ENCODE peak calls at places on chromosomes 3 and 15, in nine cellular contexts. Q is AG09319, I is upper lobe of right lung, V is dorsolateral prefrontal cortex, L is fibroblast of pulmonary artery, B is IMR-90, W is mammary epithelial cell, J is activated B cell treated with CpG ODN at 0.5 μM for 24 hours, H is ovary. E is an unnamed sample.

GRCh38 chr3:193702967-193703366 is 110.0 kb downstream of the OPA1 start:
- DNase-seq in Q (peak; percentile 7), I (no peak), V (no peak), L (peak; percentile 6), B (peak; percentile 65), W (no peak), J (no peak), H (no peak), E (no peak)

GRCh38 chr3:126399348-126399730 is 4.6 kb downstream of the CFAP100 start:
- DNase-seq in Q (no peak), I (no peak), V (no peak), L (no peak), B (no peak), W (peak; percentile 11), J (no peak), H (no peak), E (no peak)

GRCh38 chr3:51836606-51837005 is 24.8 kb upstream of the IQCF2 start:
- DNase-seq in Q (no peak), I (no peak), V (no peak), L (no peak), B (no peak), W (no peak), J (no peak), H (no peak), E (no peak)

GRCh38 chr3:133662256-133662773 is 574 bp upstream of the TOPBP1 start:
- DNase-seq in Q (no peak), I (no peak), V (no peak), L (peak; percentile 27), B (peak; percentile 27), W (peak; percentile 60), J (no peak), H (no peak), E (no peak)

GRCh38 chr3:159788291-159788690 is 200.3 kb upstream of the IL12A start:
- DNase-seq in Q (no peak), I (no peak), V (no peak), L (no peak), B (no peak), W (no peak), J (no peak), H (no peak), E (no peak)

GRCh38 chr3:137325170-137325569 is 367.4 kb downstream of the IL20RB start:
- DNase-seq in Q (no peak), I (no peak), V (no peak), L (no peak), B (no peak), W (no peak), J (no peak), H (no peak), E (no peak)

GRCh38 chr3:194995334-194995733 is 275.6 kb downstream of the XXYLT1 start:
- DNase-seq in Q (no peak), I (peak; percentile 17), V (no peak), L (no peak), B (no peak), W (no peak), J (no peak), H (no peak), E (no peak)

GRCh38 chr3:157574580-157574979 is 71.4 kb upstream of the VEPH1 start:
- DNase-seq in Q (no peak), I (no peak), V (no peak), L (no peak), B (no peak), W (no peak), J (no peak), H (no peak), E (no peak)

GRCh38 chr15:57138260-57138895 is 219.9 kb downstream of the TCF12 start:
- DNase-seq in Q (no peak), I (no peak), V (peak; percentile 44), L (peak; percentile 88), B (peak; percentile 82), W (peak; percentile 41), J (no peak), H (no peak), E (no peak)

GRCh38 chr15:55789066-55789660 is 46.2 kb upstream of the PRTG start:
- DNase-seq in Q (no peak), I (no peak), V (no peak), L (no peak), B (no peak), W (no peak), J (no peak), H (no peak), E (no peak)

GRCh38 chr3:65575376-65575840 is 463.3 kb downstream of the MAGI1 start:
- DNase-seq in Q (peak; percentile 39), I (no peak), V (no peak), L (peak; percentile 75), B (peak; percentile 98), W (peak; percentile 89), J (no peak), H (no peak), E (no peak)

GRCh38 chr15:63044645-63045437 is 2.3 kb downstream of the TPM1 start:
- DNase-seq in Q (no peak), I (no peak), V (no peak), L (no peak), B (peak; percentile 68), W (peak; percentile 40), J (no peak), H (no peak), E (no peak)

GRCh38 chr3:3821780-3822179 is 22.5 kb downstream of the LRRN1 start:
- DNase-seq in Q (no peak), I (no peak), V (no peak), L (no peak), B (no peak), W (no peak), J (no peak), H (no peak), E (no peak)

GRCh38 chr3:55333041-55333440 is 154.1 kb downstream of the WNT5A start:
- DNase-seq in Q (no peak), I (no peak), V (no peak), L (no peak), B (peak; percentile 35), W (no peak), J (no peak), H (no peak), E (no peak)

GRCh38 chr3:35528728-35529127 is 110.6 kb upstream of the ARPP21 start:
- DNase-seq in Q (no peak), I (no peak), V (no peak), L (no peak), B (no peak), W (no peak), J (no peak), H (no peak), E (no peak)

GRCh38 chr3:149479621-149480325 is 5.3 kb downstream of the TM4SF4 start:
- DNase-seq in Q (no peak), I (no peak), V (no peak), L (peak; percentile 65), B (peak; percentile 31), W (no peak), J (no peak), H (no peak), E (no peak)

GRCh38 chr3:46866720-46867549 is 3.7 kb upstream of the MYL3 start:
- DNase-seq in Q (no peak), I (peak; percentile 91), V (peak; percentile 77), L (peak; percentile 58), B (peak; percentile 21), W (peak; percentile 22), J (peak; percentile 75), H (peak; percentile 90), E (no peak)

GRCh38 chr3:62109534-62109933 is 263.8 kb downstream of the FEZF2 start:
- DNase-seq in Q (peak; percentile 90), I (no peak), V (peak; percentile 35), L (peak; percentile 97), B (peak; percentile 96), W (peak; percentile 89), J (no peak), H (no peak), E (no peak)
- TF ChIP-seq CTCF in Q (peak; percentile 33), I (no peak), V (no peak), L (peak; percentile 40), B (peak; percentile 32), W (no peak), J (no peak), H (no peak), E (peak; percentile 36)

GRCh38 chr15:65954289-65954741 is 85.0 kb downstream of the RAB11A start:
- DNase-seq in Q (no peak), I (no peak), V (no peak), L (peak; percentile 80), B (peak; percentile 18), W (peak; percentile 84), J (no peak), H (no peak), E (no peak)

GRCh38 chr15:65960586-65960985 is 91.3 kb downstream of the RAB11A start:
- DNase-seq in Q (no peak), I (no peak), V (no peak), L (no peak), B (no peak), W (no peak), J (no peak), H (no peak), E (no peak)

GRCh38 chr15:65956307-65956706 is 87.0 kb downstream of the RAB11A start:
- DNase-seq in Q (no peak), I (no peak), V (no peak), L (no peak), B (no peak), W (no peak), J (no peak), H (no peak), E (no peak)

GRCh38 chr15:65958835-65959234 is 89.5 kb downstream of the RAB11A start:
- DNase-seq in Q (no peak), I (no peak), V (no peak), L (no peak), B (no peak), W (no peak), J (no peak), H (no peak), E (no peak)

DNA sequence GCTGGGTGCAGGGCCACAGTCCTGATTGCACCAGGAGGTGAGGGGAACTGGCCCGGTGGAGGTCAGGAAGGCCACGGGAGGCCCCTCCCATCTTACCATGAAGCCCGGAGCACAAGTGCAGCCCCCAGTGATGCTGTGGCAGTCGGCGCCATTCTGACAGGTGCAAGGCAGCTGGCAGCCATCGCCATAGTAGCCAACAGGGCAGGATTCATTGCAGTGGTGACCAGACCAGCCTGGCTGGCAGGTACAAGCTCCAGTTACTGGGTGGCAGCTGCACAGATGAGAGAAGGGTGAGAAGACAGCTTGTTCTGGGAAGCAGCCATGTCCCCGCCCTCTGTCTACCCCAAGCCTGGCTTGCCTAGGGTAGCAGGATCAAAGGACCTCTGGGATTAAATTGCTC is 88.2 kb downstream of the RAB11A start:
- DNase-seq in Q (no peak), I (no peak), V (no peak), L (no peak), B (no peak), W (no peak), J (no peak), H (no peak), E (no peak)
- TF ChIP-seq CTCF in Q (no peak), I (no peak), V (no peak), L (no peak), B (no peak), W (no peak), J (no peak), H (no peak), E (no peak)

GRCh38 chr3:123745184-123745855 is 138.8 kb downstream of the MYLK start:
- DNase-seq in Q (no peak), I (no peak), V (no peak), L (peak; percentile 53), B (no peak), W (no peak), J (no peak), H (no peak), E (no peak)
- TF ChIP-seq CTCF in Q (peak; percentile 42), I (peak; percentile 32), V (no peak), L (peak; percentile 42), B (no peak), W (peak; percentile 16), J (no peak), H (no peak), E (peak; percentile 56)

GRCh38 chr3:152938974-152939636 is 104.2 kb downstream of the P2RY1 start:
- DNase-seq in Q (no peak), I (no peak), V (no peak), L (no peak), B (no peak), W (no peak), J (no peak), H (no peak), E (no peak)
- TF ChIP-seq CTCF in Q (no peak), I (no peak), V (no peak), L (peak; percentile 17), B (no peak), W (no peak), J (no peak), H (no peak), E (peak; percentile 30)

E was measured in chondrocyte.